ENCODE peak calls at places on chromosomes 11 and 22, in six cellular contexts. N, T, F, J, Y and P are unnamed samples.

GRCh38 chr11:118382954-118383353 is 18.5 kb upstream of the ATP5MG start:
- DNase-seq in T (no peak), J (no peak), Y (no peak), F (no peak), N (no peak), P (no peak)

GRCh38 chr11:132037961-132038360 is 667.5 kb downstream of the NTM start:
- DNase-seq in T (no peak), N (no peak), F (no peak), Y (no peak), J (no peak), P (no peak)

GRCh38 chr22:49299821-49300231 is 527.8 kb downstream of the BRD1 start:
- DNase-seq in F (no peak), J (no peak), Y (no peak), N (no peak), T (no peak), P (no peak)

GRCh38 chr11:1276061-1276790 is 33.2 kb downstream of the TOLLIP start:
- DNase-seq in T (no peak), Y (no peak), J (no peak), F (no peak), N (no peak), P (no peak)

GRCh38 chr11:112558691-112559090 is 298.0 kb upstream of the PLET1 start:
- DNase-seq in T (no peak), J (no peak), N (no peak), Y (no peak), F (no peak), P (no peak)

GRCh38 chr11:116413861-116414260 is 358.9 kb downstream of the BUD13 start:
- DNase-seq in Y (no peak), T (no peak), F (peak), N (no peak), J (no peak), P (no peak)

GRCh38 chr22:40453676-40454075 is 83.3 kb downstream of the SGSM3 start:
- DNase-seq in F (no peak), Y (no peak), N (no peak), T (no peak), J (no peak), P (no peak)

GRCh38 chr11:79336740-79337517 is 103.9 kb downstream of the TENM4 start:
- DNase-seq in T (no peak), Y (no peak), N (no peak), F (no peak), J (no peak), P (no peak)

GRCh38 chr11:1326435-1327063 is 17.1 kb upstream of the TOLLIP start:
- DNase-seq in J (no peak), T (no peak), F (no peak), Y (no peak), N (no peak), P (no peak)

GRCh38 chr22:42296381-42296853 is 26.0 kb upstream of the TCF20 start:
- DNase-seq in N (no peak), J (no peak), F (no peak), T (peak), Y (no peak), P (peak)

GRCh38 chr11:91263698-91264097 is 960.9 kb upstream of the FAT3 start:
- DNase-seq in T (no peak), F (no peak), Y (no peak), J (no peak), N (no peak), P (no peak)

GRCh38 chr11:45563801-45564200 is 101.6 kb downstream of the CHST1 start:
- DNase-seq in F (no peak), T (peak), Y (no peak), J (no peak), N (no peak), P (no peak)

GRCh38 chr11:597166-597725 is 18.5 kb downstream of the IRF7 start:
- DNase-seq in N (no peak), J (no peak), T (peak), F (peak), Y (no peak), P (no peak)

GRCh38 chr11:2612884-2613571 is 86.8 kb downstream of the KCNQ1OT1 start:
- DNase-seq in Y (peak), J (no peak), N (no peak), T (no peak), F (no peak), P (peak)

GRCh38 chr11:69367211-69367964 is 73.4 kb downstream of the MYEOV start:
- DNase-seq in N (no peak), J (no peak), Y (peak), F (no peak), T (no peak), P (no peak)

GRCh38 chr11:12288212-12288933 is 89.0 kb upstream of the PARVA start:
- DNase-seq in T (peak), J (peak), Y (peak), N (peak), F (peak), P (peak)

GRCh38 chr11:12287009-12287373 is 90.4 kb upstream of the PARVA start:
- DNase-seq in J (no peak), Y (peak), F (no peak), T (no peak), N (peak), P (peak)

GRCh38 chr11:12288934-12289666 is 88.3 kb upstream of the PARVA start:
- DNase-seq in Y (no peak), N (no peak), F (no peak), J (no peak), T (no peak), P (no peak)

GRCh38 chr11:12286606-12287005 is 90.8 kb upstream of the PARVA start:
- DNase-seq in J (no peak), F (no peak), Y (no peak), N (no peak), T (no peak), P (no peak)

GRCh38 chr11:12287374-12288211 is 89.8 kb upstream of the PARVA start:
- DNase-seq in F (peak), J (no peak), T (peak), N (peak), Y (peak), P (peak)
- TF ChIP-seq EZH2phosphoT487 in F (no peak), J (no peak), T (no peak), N (no peak), Y (no peak), P (no peak)

GRCh38 chr22:37545703-37546435 is 14.4 kb upstream of the CDC42EP1 start:
- DNase-seq in T (peak), Y (peak), N (no peak), F (peak), J (no peak), P (peak)
- TF ChIP-seq EZH2phosphoT487 in T (no peak), Y (no peak), N (no peak), F (no peak), J (no peak), P (no peak)

GRCh38 chr11:60710482-60710881 is 11.1 kb downstream of the MS4A8 start:
- DNase-seq in N (no peak), Y (peak), F (peak), T (peak), J (no peak), P (peak)
- TF ChIP-seq EZH2phosphoT487 in N (no peak), Y (no peak), F (no peak), T (no peak), J (no peak), P (no peak)

DNA sequence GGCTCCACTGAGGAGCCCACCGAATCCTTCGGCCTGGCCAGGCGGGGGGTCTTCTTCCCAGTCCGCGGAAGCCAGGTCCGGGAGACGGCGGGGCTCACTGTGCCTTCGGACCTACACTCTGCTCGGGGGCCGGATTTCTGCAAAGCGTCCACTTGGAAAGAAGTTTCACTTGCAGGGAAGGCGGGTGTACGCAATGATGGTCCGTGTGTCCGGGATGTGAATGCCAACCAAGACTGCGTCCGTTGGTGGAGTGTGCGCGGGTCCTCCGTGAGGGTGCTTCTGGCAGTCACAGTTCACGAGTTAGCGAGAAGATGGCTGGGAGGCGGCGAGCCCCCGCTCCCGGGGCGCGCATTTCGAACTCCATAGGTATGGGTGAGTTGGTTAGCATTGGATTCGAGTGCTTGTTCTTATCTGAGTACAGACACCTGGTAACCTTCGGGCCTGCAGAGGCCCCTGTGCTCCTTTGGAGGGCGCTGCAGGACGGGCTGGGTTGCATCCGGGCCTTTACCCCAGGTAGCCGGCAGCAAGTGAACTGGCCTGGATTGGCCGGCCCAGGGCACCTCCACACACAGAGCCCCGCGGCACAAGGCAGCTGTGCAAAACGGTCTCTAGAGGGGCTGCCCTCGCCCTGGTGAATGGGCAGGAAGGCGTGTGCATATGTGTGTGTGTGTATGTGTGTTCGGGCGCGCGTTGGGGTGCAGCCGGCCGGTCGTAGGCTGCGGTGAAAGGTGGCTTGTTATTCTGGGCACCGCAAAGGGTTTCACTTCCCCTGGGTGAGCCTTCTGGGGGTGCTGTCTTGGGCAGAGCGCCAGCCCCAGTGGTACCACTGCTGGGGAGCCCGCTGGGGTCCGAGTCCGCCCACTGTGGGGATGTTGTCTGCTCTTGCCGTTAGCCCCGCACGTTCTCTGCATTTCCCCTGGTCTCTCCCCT is 13.3 kb upstream of the CYP2R1 start:
- DNase-seq in J (peak), N (no peak), T (peak), Y (no peak), F (peak), P (peak)
- TF ChIP-seq EZH2phosphoT487 in J (no peak), N (no peak), T (no peak), Y (no peak), F (no peak), P (no peak)

GRCh38 chr11:102776454-102776853 is 4.0 kb downstream of the MMP10 start:
- DNase-seq in Y (no peak), T (no peak), N (no peak), F (no peak), J (no peak), P (no peak)

GRCh38 chr11:102770191-102770590 is 10.2 kb downstream of the MMP10 start:
- DNase-seq in J (no peak), Y (peak), F (no peak), N (no peak), T (no peak), P (no peak)

GRCh38 chr11:102767800-102768199 is 12.6 kb downstream of the MMP10 start:
- DNase-seq in J (no peak), F (no peak), Y (no peak), N (no peak), T (no peak), P (no peak)

GRCh38 chr11:102773388-102773787 is 7.0 kb downstream of the MMP10 start:
- DNase-seq in Y (no peak), T (no peak), N (no peak), J (no peak), F (no peak), P (no peak)

DNA sequence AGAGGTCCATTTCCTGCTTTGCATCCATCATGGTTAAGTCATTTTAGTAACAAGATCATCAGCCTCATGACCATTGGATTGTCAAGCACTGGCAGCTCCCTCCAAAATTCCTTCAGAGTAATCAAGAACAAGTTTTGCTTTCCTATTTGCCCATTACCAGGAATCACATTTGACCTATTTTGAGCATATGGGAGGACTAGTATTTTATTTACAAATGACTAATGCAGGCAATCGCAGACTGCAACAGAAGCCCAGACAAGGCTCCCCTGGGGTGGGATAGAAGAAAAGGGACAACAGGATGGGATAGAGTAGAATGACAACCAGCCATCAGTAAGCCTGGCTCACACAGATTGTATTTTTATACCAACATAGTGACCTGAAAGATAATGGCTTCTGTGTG is 9.1 kb downstream of the MMP10 start:
- DNase-seq in T (no peak), Y (peak), F (no peak), J (no peak), N (no peak), P (no peak)
- TF ChIP-seq EZH2phosphoT487 in T (no peak), Y (no peak), F (no peak), J (no peak), N (no peak), P (no peak)

DNA sequence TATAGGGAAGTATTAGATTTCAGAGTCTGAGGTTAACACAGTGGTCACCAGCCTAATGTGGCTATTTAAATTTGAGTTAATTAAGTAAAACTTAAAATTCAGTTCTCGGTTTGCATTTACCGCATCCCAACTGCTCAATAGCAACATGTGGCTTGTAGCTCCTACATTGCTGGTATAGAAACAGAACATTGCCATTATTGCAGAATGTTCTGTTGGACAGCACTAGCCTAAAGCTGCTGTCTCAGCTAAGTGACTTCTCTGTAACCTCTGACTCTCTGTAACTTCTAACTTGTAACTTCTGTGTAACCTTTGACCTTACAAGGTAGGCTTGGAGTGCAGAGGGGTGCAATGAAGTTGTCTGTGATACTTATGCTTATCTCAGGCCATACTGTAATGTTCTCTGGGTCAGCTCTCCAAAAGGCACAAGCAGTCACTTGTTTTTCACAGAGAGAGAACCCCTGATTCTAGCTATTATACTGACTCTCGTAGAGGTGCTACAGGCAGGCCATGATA is 78.7 kb downstream of the ZNRF3 start:
- DNase-seq in T (no peak), Y (no peak), N (no peak), J (no peak), F (no peak), P (no peak)
- TF ChIP-seq EZH2phosphoT487 in T (no peak), Y (no peak), N (no peak), J (no peak), F (no peak), P (no peak)

DNA sequence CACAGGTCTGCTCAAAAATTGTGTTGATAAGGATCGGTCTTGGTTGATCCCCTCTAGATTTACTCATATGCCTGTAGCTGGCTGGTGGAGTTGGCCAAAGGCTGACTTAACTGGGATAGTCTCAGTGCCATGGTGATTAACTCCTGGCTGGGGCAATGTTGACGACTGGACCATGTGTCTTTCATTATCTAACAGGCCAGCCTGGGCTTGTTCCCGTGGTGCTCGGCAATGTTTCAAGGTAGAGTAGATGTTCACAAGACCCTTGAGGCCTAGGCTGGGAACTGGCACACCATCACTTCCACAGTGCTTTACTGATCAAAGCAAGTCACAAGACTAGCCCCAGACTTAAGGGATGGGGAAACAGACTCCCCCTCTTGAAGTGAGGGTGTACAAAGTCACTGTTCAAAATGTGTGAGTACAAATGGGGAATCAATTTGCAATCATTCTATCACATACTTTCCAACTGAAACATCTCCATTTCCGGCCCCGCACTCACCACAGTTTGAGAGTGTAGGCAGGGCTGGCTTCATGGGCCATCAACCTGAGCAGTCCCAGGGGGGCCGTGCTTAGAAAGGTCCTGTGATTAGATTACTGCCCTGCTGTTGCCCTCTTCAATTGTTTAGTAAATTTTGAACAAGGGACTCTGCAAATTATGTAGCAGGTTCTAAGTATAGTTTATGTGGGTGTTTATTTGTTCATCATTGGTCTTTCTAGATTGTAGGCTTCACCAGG is 240.8 kb downstream of the NELL1 start:
- DNase-seq in F (no peak), T (no peak), Y (no peak), N (no peak), J (no peak), P (no peak)
- TF ChIP-seq EZH2phosphoT487 in F (no peak), T (no peak), Y (no peak), N (no peak), J (no peak), P (no peak)